ENCODE peak calls at places on chromosomes 5 and 9, in eight cellular contexts. G is IMR-90; V is KBM-7; F is uterus; K is activated naive CD4-positive, alpha-beta T cell; N is ACHN; T is iPS-NIHi11; E is effector CD4-positive, alpha-beta T cell. I is an unnamed sample.

GRCh38 chr5:36874465-36874864 is 2.1 kb upstream of the NIPBL start:
- DNase-seq in G (no peak), N (peak; percentile 1), K (no peak), T (no peak), F (no peak), E (no peak), V (peak; percentile 35), I (peak; percentile 10)

GRCh38 chr9:134959126-134959970 is 41.6 kb upstream of the FCN1 start:
- DNase-seq in N (no peak), V (no peak), G (no peak), K (no peak), E (no peak), F (no peak), T (no peak), I (no peak)

GRCh38 chr9:108162664-108163063 is 673.1 kb upstream of the KLF4 start:
- DNase-seq in G (peak; percentile 80), T (no peak), E (no peak), N (peak; percentile 57), K (no peak), V (no peak), F (no peak), I (no peak)

GRCh38 chr9:112751059-112751795 is 667 bp downstream of the SNX30 start:
- DNase-seq in T (peak; percentile 79), E (peak; percentile 18), G (peak; percentile 87), N (peak; percentile 55), K (peak; percentile 12), F (peak; percentile 35), V (peak; percentile 83), I (peak; percentile 82)

GRCh38 chr9:35518212-35518917 is 28.5 kb downstream of the RUSC2 start:
- DNase-seq in F (no peak), G (peak; percentile 94), V (no peak), N (peak; percentile 97), K (no peak), T (peak; percentile 78), E (no peak), I (peak; percentile 91)

GRCh38 chr9:88680505-88681160 is 145.7 kb downstream of the NXNL2 start:
- DNase-seq in K (no peak), V (no peak), F (peak; percentile 58), N (no peak), T (no peak), E (no peak), G (peak; percentile 37), I (no peak)

GRCh38 chr9:100350188-100350587 is 2.6 kb downstream of the TEX10 start:
- DNase-seq in V (peak; percentile 28), K (no peak), T (no peak), F (no peak), G (no peak), N (peak; percentile 18), E (no peak), I (no peak)

GRCh38 chr5:121741156-121741555 is 110.5 kb upstream of the FTMT start:
- DNase-seq in F (no peak), G (no peak), K (no peak), T (no peak), V (no peak), N (no peak), E (no peak), I (no peak)

GRCh38 chr5:157222506-157223230 is 42.0 kb downstream of the ITK start:
- DNase-seq in G (peak; percentile 35), V (peak; percentile 19), K (peak; percentile 27), E (peak; percentile 55), N (no peak), T (no peak), F (no peak), I (no peak)

GRCh38 chr9:5511476-5511875 is 1.1 kb downstream of the PDCD1LG2 start:
- DNase-seq in T (no peak), V (no peak), E (no peak), G (no peak), K (no peak), N (no peak), F (no peak), I (no peak)